ENCODE peak calls at places on chromosome 18, in six cellular contexts. L, W, I, M, P and C are unnamed samples.

GRCh38 chr18:55119434-55119833 is 160.2 kb upstream of the CCDC68 start:
- DNase-seq in L (no peak), P (no peak), M (no peak), I (no peak), W (no peak), C (peak)

GRCh38 chr18:10040287-10041011 is 126.6 kb downstream of the VAPA start:
- DNase-seq in P (no peak), M (no peak), I (no peak), W (peak), L (no peak), C (no peak)

GRCh38 chr18:11948852-11949523 is 32.3 kb upstream of the IMPA2 start:
- DNase-seq in W (peak), P (no peak), M (no peak), I (no peak), L (no peak), C (no peak)

GRCh38 chr18:53441761-53442414 is 782.6 kb downstream of the MBD2 start:
- DNase-seq in I (no peak), M (no peak), P (no peak), W (no peak), L (no peak), C (no peak)

GRCh38 chr18:8375269-8375668 is 234.0 kb upstream of the RAB12 start:
- DNase-seq in W (no peak), L (no peak), M (no peak), P (no peak), I (no peak), C (no peak)

GRCh38 chr18:10450986-10451385 is 3.4 kb upstream of the APCDD1 start:
- DNase-seq in W (no peak), L (no peak), I (no peak), P (no peak), M (no peak), C (no peak)

GRCh38 chr18:48893061-48893558 is 57.7 kb downstream of the SMAD7 start:
- DNase-seq in P (no peak), L (no peak), W (no peak), I (no peak), M (no peak), C (no peak)

GRCh38 chr18:35376742-35377695 is at the start of gene ZNF396:
- DNase-seq in P (peak), W (peak), I (peak), M (no peak), L (peak), C (no peak)

GRCh38 chr18:75221397-75221796 is 10.8 kb downstream of the TSHZ1 start:
- DNase-seq in W (no peak), M (no peak), I (no peak), P (no peak), L (no peak), C (no peak)

GRCh38 chr18:69127844-69128486 is 272.7 kb upstream of the DOK6 start:
- DNase-seq in P (no peak), L (no peak), M (peak), W (no peak), I (no peak), C (no peak)

GRCh38 chr18:34709104-34709503 is 994 bp upstream of the DTNA start:
- DNase-seq in P (no peak), I (no peak), M (peak), L (no peak), W (no peak), C (peak)

GRCh38 chr18:712401-713134 is at the start of gene ENOSF1:
- DNase-seq in L (peak), W (peak), P (peak), M (peak), I (peak), C (peak)

GRCh38 chr18:37889963-37890362 is 324.4 kb upstream of the CELF4 start:
- DNase-seq in W (no peak), P (no peak), L (no peak), I (no peak), M (no peak), C (no peak)

GRCh38 chr18:54192900-54193299 is 31.6 kb downstream of the MBD2 start:
- DNase-seq in I (no peak), M (no peak), P (no peak), W (no peak), L (no peak), C (no peak)

GRCh38 chr18:8765692-8766463 is 60.5 kb downstream of the MTCL1 start:
- DNase-seq in M (peak), W (no peak), L (no peak), P (no peak), I (no peak), C (no peak)

GRCh38 chr18:23239885-23240608 is 104.8 kb downstream of the CABLES1 start:
- DNase-seq in P (no peak), W (no peak), L (no peak), I (no peak), M (no peak), C (no peak)

GRCh38 chr18:27713037-27713726 is 463.7 kb downstream of the CDH2 start:
- DNase-seq in P (no peak), I (no peak), M (no peak), W (peak), L (no peak), C (no peak)